ENCODE peak calls at places on chromosomes 13 and 19, in five cellular contexts. D, R, P, Y and S are unnamed samples.

GRCh38 chr13:82717249-82717648 is 1165.0 kb downstream of the SLITRK1 start:
- DNase-seq in D (no peak), R (no peak), P (peak), Y (no peak), S (no peak)

GRCh38 chr19:56076413-56076998 is 44.6 kb downstream of the ZNF787 start:
- DNase-seq in D (peak), R (peak), P (peak), Y (peak), S (no peak)

GRCh38 chr19:29539668-29540067 is 13.9 kb downstream of the VSTM2B start:
- DNase-seq in D (no peak), R (no peak), P (no peak), Y (no peak), S (peak)

GRCh38 chr19:15475169-15475568 is 4.1 kb downstream of the PGLYRP2 start:
- DNase-seq in D (no peak), R (no peak), P (no peak), Y (no peak), S (no peak)

GRCh38 chr13:55199132-55199531 is 1941.6 kb upstream of the PRR20A start:
- DNase-seq in D (peak), R (peak), P (no peak), Y (no peak), S (no peak)

GRCh38 chr13:26926371-26926770 is 165.8 kb upstream of the GPR12 start:
- DNase-seq in D (no peak), R (no peak), P (no peak), Y (no peak), S (no peak)

GRCh38 chr19:48397636-48398328 is 4.3 kb downstream of the GRIN2D start:
- DNase-seq in D (no peak), R (no peak), P (no peak), Y (peak), S (no peak)

GRCh38 chr19:51702103-51702753 is 9.1 kb downstream of the SPACA6 start:
- DNase-seq in D (peak), R (no peak), P (peak), Y (peak), S (peak)

GRCh38 chr19:29048873-29049272 is 164.1 kb downstream of the UQCRFS1 start:
- DNase-seq in D (no peak), R (no peak), P (no peak), Y (no peak), S (no peak)

GRCh38 chr19:926595-927043 is 784 bp downstream of the ARID3A start:
- DNase-seq in D (peak), R (no peak), P (no peak), Y (peak), S (no peak)

GRCh38 chr13:41767801-41768200 is 193.1 kb downstream of the VWA8 start:
- DNase-seq in D (no peak), R (no peak), P (peak), Y (no peak), S (no peak)

GRCh38 chr19:39320948-39321831 is 527 bp upstream of the LRFN1 start:
- DNase-seq in D (no peak), R (no peak), P (no peak), Y (no peak), S (no peak)

GRCh38 chr19:13834308-13834790 is 39.1 kb downstream of the ZSWIM4 start:
- DNase-seq in D (peak), R (no peak), P (peak), Y (no peak), S (no peak)

GRCh38 chr19:18438331-18439024 is 545 bp upstream of the ISYNA1 start:
- DNase-seq in D (no peak), R (peak), P (no peak), Y (peak), S (no peak)

GRCh38 chr13:41457589-41458186 is 338 bp downstream of the RGCC start:
- DNase-seq in D (no peak), R (no peak), P (no peak), Y (peak), S (no peak)

GRCh38 chr19:13122275-13122878 is 4.3 kb downstream of the NACC1 start:
- DNase-seq in D (no peak), R (no peak), P (no peak), Y (no peak), S (no peak)

GRCh38 chr13:45333973-45334922 is 6.7 kb downstream of the TPT1 start:
- DNase-seq in D (no peak), R (no peak), P (peak), Y (no peak), S (no peak)

GRCh38 chr13:112697756-112698655 is 8.2 kb downstream of the ATP11A start:
- DNase-seq in D (no peak), R (peak), P (peak), Y (no peak), S (no peak)
- TF ChIP-seq MAFK in D (no peak), R (no peak), P (no peak), Y (no peak), S (no peak)

DNA sequence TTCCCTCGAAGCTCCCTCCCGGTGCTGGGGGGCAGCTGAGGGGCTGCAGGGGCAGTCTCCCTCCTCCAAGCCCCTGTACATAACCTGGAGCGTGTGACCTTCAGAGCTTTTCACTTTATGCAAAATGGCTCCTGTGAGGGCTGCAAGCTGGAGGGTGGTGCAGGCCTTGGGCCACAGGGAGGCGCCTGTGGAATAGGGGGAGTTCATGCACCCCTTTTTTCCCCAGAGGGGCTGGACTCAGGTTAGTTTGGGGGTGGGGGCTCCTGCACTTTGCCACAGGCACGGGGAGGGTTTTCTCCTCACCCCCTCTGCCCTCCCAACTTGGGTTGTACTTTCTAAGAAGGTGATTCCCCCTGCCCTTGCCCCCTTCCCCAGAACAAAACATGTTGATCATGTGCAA is 6.6 kb upstream of the PRR19 start:
- DNase-seq in D (no peak), R (no peak), P (no peak), Y (no peak), S (no peak)
- TF ChIP-seq MAFK in D (no peak), R (no peak), P (no peak), Y (no peak), S (no peak)

DNA sequence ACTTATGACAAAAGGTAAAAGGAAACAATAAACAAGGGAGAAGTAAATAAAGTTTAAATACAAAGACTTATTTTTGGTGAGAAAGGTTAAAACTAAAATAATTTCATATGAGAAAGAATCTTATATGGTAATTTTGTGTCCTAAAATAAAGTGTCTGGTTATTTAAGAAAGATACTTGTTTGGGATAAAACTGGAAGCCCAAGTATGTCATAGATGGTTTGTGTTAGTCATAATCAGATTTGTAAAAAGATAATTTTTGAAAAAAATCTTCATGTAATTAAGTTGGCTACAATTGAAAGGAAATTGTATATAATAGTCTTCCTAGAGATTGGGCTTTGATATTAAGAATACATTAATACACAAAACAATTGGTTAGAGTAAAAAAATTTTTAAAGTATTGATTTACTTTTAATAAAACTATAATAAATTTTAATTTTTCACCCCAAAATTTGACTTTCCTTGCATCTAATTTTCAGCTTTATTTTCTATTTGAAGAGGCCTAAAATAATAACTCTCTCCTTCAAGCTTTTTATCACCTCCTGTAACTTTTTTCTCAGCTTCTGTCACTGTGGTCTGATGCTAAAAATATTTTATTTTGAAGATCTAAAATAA is 315.6 kb downstream of the SLITRK5 start:
- DNase-seq in D (no peak), R (no peak), P (no peak), Y (no peak), S (no peak)
- TF ChIP-seq MAFK in D (no peak), R (no peak), P (no peak), Y (no peak), S (no peak)

GRCh38 chr19:16659832-16660708 is at the start of gene SMIM7:
- DNase-seq in D (peak), R (peak), P (peak), Y (peak), S (peak)

GRCh38 chr19:16659464-16659831 is 496 bp downstream of the SMIM7 start:
- DNase-seq in D (no peak), R (no peak), P (no peak), Y (no peak), S (no peak)

GRCh38 chr19:16657384-16657783 is 2.6 kb downstream of the SMIM7 start:
- DNase-seq in D (no peak), R (no peak), P (no peak), Y (no peak), S (no peak)

GRCh38 chr19:16660763-16661479 is at the start of gene TMEM38A:
- DNase-seq in D (no peak), R (no peak), P (no peak), Y (peak), S (peak)

GRCh38 chr19:16661480-16662034 is 618 bp downstream of the TMEM38A start:
- DNase-seq in D (no peak), R (no peak), P (no peak), Y (peak), S (peak)
- TF ChIP-seq MAFK in D (no peak), R (no peak), P (no peak), Y (no peak), S (no peak)

DNA sequence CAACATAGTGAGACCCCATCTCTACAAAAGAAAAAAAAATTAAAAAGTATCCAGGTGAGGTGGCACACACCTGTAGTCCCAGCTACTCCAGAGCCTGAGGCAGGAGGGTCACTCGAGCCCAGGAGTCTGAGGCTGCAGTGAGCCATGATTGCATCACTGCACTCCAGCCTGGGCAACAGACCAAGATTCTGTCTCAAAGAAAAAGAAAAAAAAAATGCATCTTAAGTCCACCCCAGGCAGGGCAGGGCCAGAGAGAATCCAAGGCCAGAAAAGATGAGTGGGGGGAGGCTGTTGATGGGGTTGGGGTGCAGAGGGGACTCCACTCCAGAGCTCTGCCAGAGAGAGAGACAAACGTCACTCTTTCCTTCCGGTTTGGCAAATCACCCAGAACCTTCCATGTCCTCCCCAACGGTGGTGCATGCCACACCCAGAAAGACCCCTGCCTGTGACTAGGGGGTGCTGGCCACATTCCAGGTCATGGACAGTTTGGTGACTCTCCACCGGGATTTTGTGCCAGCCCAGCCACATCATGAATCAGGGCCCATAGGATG is 431 bp downstream of the FUT3 start:
- DNase-seq in D (no peak), R (no peak), P (peak), Y (no peak), S (no peak)
- TF ChIP-seq MAFK in D (no peak), R (no peak), P (no peak), Y (no peak), S (no peak)

GRCh38 chr13:91406619-91407018 is 8.2 kb downstream of the GPC5 start:
- DNase-seq in D (peak), R (peak), P (peak), Y (peak), S (peak)
- TF ChIP-seq MAFK in D (no peak), R (no peak), P (no peak), Y (no peak), S (no peak)

GRCh38 chr13:110340812-110341444 is 33.8 kb downstream of the COL4A2 start:
- DNase-seq in D (no peak), R (no peak), P (peak), Y (no peak), S (no peak)
- TF ChIP-seq MAFK in D (no peak), R (no peak), P (peak), Y (no peak), S (no peak)

GRCh38 chr13:28489975-28490550 is 4.9 kb downstream of the FLT1 start:
- DNase-seq in D (no peak), R (no peak), P (no peak), Y (no peak), S (no peak)

GRCh38 chr13:28486144-28486543 is 8.8 kb downstream of the FLT1 start:
- DNase-seq in D (no peak), R (no peak), P (no peak), Y (no peak), S (no peak)

GRCh38 chr13:28488376-28489005 is 6.4 kb downstream of the FLT1 start:
- DNase-seq in D (no peak), R (no peak), P (no peak), Y (no peak), S (no peak)

GRCh38 chr13:28492527-28493367 is 2.2 kb downstream of the FLT1 start:
- DNase-seq in D (no peak), R (no peak), P (no peak), Y (no peak), S (no peak)

DNA sequence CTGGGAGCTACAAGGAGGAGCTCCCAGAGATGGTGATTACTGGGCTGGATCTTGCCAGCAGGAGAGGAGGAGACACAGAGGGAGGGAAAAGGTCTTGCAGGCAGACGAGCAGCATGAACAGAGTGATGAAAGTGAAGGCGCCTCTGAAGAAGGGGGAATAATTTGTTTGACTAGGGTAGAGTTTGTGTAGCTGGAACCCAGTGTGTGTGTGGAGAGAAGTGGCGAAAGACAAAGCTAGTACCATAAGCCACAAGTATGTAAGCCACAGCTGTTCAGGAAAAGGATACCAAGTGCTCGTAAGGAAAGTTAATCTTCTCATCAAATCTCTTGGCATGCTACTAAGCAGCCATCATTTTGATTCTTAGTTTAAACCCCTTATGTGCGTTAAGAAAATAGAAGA is 5.4 kb downstream of the FLT1 start:
- DNase-seq in D (no peak), R (no peak), P (peak), Y (no peak), S (no peak)
- TF ChIP-seq MAFK in D (no peak), R (no peak), P (no peak), Y (no peak), S (no peak)

DNA sequence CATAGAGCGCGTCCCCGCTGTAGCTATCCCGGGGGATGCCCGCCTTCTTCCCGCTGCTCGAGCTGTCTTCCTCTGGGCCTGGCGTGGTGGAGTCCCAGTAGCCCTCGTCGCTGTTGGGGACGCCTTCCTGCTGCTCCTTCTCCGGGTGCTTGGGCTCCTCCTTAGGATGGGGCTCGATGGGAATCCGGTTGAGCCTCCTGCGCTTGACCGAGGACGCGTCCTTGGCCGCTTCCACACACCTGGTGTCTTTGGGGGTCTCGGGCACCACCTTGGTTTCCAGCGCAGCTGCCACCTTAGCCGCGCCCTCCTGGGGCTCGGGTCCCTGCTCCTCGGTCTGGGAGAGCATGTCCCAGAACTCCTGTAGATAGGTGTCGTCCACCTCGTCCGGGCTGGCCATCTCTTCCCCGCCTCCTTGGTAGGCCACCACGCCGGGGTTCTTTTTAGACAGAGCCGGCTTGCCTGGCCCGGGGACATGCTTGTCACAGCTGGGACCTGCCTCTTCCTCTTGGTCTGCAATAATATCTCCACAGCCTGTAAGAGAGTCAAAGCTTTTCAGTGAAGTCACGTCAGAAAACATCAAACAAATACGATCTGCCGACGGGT is 2.0 kb downstream of the AMER2 start:
- DNase-seq in D (no peak), R (no peak), P (no peak), Y (no peak), S (no peak)
- TF ChIP-seq MAFK in D (no peak), R (no peak), P (no peak), Y (no peak), S (no peak)